ENCODE peak calls at places on chromosomes 3 and 15, in five cellular contexts. E is upper lobe of right lung, Y is transverse colon, S is body of pancreas, I is tibial artery. X is an unnamed sample. For H3K36me3, the result is how much of the 10 kb centered on the place peaks cover.

GRCh38 chr15:58442122-58442521 is 10.3 kb downstream of the LIPC start:
- DNase-seq in E (no peak), Y (no peak), S (no peak), I (no peak), X (no peak)

GRCh38 chr15:29925227-29926082 is 103.2 kb upstream of the TJP1 start:
- DNase-seq in E (peak), Y (peak), S (peak), I (peak), X (peak)

GRCh38 chr15:89003865-89004725 is 84.2 kb upstream of the ABHD2 start:
- DNase-seq in E (no peak), Y (no peak), S (no peak), I (peak), X (peak)

GRCh38 chr15:60096157-60096556 is 92.0 kb downstream of the FOXB1 start:
- DNase-seq in E (no peak), Y (no peak), S (no peak), I (no peak), X (no peak)

GRCh38 chr15:63462053-63462452 is 42.3 kb upstream of the USP3 start:
- DNase-seq in E (no peak), Y (no peak), S (no peak), I (no peak), X (peak)

GRCh38 chr3:166205158-166205557 is 367.9 kb upstream of the BCHE start:
- DNase-seq in E (no peak), Y (no peak), S (no peak), I (no peak), X (no peak)

GRCh38 chr3:144112036-144112435 is 140.4 kb downstream of the DIPK2A start:
- DNase-seq in E (no peak), Y (no peak), S (no peak), I (no peak), X (no peak)

GRCh38 chr3:129975332-129976090 is 991 bp downstream of the TRH start:
- DNase-seq in E (peak), Y (peak), S (peak), I (peak), X (peak)

GRCh38 chr3:11161666-11162065 is 7.4 kb downstream of the HRH1 start:
- DNase-seq in E (no peak), Y (no peak), S (no peak), I (no peak), X (no peak)

GRCh38 chr3:60609446-60609845 is 641.8 kb downstream of the FHIT start:
- DNase-seq in E (no peak), Y (no peak), S (no peak), I (no peak), X (no peak)

GRCh38 chr3:193742628-193743027 is 149.6 kb downstream of the OPA1 start:
- DNase-seq in E (no peak), Y (no peak), S (no peak), I (no peak), X (no peak)

GRCh38 chr3:193746832-193747231 is 153.8 kb downstream of the OPA1 start:
- DNase-seq in E (no peak), Y (no peak), S (no peak), I (no peak), X (no peak)

GRCh38 chr3:193744048-193744821 is 151.2 kb downstream of the OPA1 start:
- DNase-seq in E (no peak), Y (no peak), S (peak), I (no peak), X (peak)

GRCh38 chr3:193744822-193745684 is 152.0 kb downstream of the OPA1 start:
- DNase-seq in E (no peak), Y (no peak), S (no peak), I (no peak), X (peak)

GRCh38 chr3:193743702-193744047 is 150.7 kb downstream of the OPA1 start:
- DNase-seq in E (no peak), Y (no peak), S (peak), I (no peak), X (no peak)
- TF ChIP-seq CTCF in E (no peak), Y (no peak), S (no peak), I (no peak), X (no peak)

GRCh38 chr3:27344192-27344591 is 25.0 kb downstream of the NEK10 start:
- DNase-seq in E (no peak), Y (no peak), S (no peak), I (no peak), X (no peak)
- H3K36me3 ChIP-seq in E (under half), Y (under half), S (under half), I (under half), X (under half)

GRCh38 chr3:64123931-64124330 is 100.6 kb upstream of the PSMD6 start:
- DNase-seq in E (no peak), Y (no peak), S (no peak), I (no peak), X (no peak)

GRCh38 chr3:64122476-64122875 is 99.2 kb upstream of the PSMD6 start:
- DNase-seq in E (no peak), Y (no peak), S (no peak), I (no peak), X (no peak)

GRCh38 chr3:64120876-64121275 is 97.6 kb upstream of the PSMD6 start:
- DNase-seq in E (no peak), Y (no peak), S (no peak), I (no peak), X (no peak)

GRCh38 chr3:64125561-64125960 is 99.7 kb downstream of the PRICKLE2 start:
- DNase-seq in E (no peak), Y (no peak), S (no peak), I (no peak), X (no peak)

GRCh38 chr3:64121750-64122311 is 98.5 kb upstream of the PSMD6 start:
- DNase-seq in E (no peak), Y (no peak), S (no peak), I (no peak), X (no peak)
- H3K4me3 ChIP-seq in E (no peak), Y (no peak), S (no peak), I (no peak), X (no peak)

DNA sequence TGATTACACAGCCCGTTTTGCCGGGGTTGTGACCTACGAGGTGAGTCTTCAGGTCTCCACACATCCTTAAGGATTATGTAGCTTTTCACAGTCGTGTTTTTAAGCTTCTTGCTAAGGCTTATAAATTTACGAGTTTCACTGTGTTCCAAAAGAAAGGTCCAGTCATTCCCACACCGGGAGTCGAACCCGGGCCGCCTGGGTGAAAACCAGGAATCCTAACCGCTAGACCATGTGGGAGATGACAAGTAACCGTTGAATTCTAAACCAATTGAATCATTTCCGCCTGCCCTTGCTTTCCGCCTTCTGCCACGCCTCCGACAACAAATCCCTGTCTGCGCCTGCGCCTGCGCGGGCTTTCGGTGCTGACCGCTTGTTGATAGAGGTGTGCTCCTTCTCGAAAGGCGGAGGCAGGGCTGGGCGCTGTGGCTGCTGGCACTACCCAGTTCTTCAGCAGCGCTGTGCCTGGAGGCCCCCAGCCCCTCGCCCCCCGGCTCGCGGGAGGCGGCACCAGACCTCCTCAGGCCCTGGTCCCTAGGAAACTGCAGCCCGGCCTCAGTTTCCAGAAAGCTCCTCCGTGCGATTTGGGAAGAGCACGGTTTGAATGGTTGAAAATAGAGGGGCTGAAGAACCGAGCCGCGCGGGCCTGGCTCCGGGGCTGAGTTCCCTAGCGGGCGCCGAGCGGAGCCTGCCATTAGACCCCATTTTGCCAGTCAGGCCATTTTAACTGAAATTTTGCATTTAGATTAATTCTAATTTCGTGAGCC is 219.1 kb upstream of the ATP10A start:
- DNase-seq in E (peak), Y (peak), S (peak), I (peak), X (peak)
- TF ChIP-seq CTCF in E (no peak), Y (no peak), S (peak), I (peak), X (no peak)

GRCh38 chr3:121662742-121663141 is 2.0 kb upstream of the HCLS1 start:
- DNase-seq in E (no peak), Y (no peak), S (no peak), I (no peak), X (no peak)

GRCh38 chr3:121660356-121661171 is at the start of gene HCLS1:
- DNase-seq in E (peak), Y (peak), S (peak), I (peak), X (no peak)

GRCh38 chr3:121663171-121663847 is 2.6 kb upstream of the HCLS1 start:
- DNase-seq in E (no peak), Y (no peak), S (no peak), I (no peak), X (peak)

GRCh38 chr3:121658716-121659435 is 1.8 kb downstream of the HCLS1 start:
- DNase-seq in E (no peak), Y (no peak), S (no peak), I (no peak), X (no peak)

DNA sequence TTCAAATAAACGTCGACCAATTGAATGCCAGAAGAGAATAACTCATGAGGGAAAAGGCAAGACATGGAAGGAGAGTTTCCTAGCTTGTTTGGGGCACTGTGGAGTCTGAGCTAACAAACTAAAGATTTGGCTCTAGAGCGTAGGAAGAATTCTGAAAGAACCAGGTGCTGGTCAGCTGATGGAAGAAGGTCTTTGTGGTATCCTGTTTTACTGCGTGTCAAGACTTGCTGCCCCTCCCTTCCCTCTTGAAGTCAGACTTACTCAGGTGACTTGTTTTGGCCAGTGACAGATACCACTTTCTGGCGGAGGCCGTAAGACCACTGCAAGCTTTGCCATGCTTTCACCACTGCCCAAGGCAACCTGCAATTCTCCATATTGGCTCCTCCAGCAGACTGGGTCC is 673 bp upstream of the HCLS1 start:
- DNase-seq in E (no peak), Y (peak), S (no peak), I (no peak), X (no peak)
- H3K36me3 ChIP-seq in E (under half), Y (under half), S (under half), I (under half), X (under half)

X was measured in cardiac muscle cell.